ENCODE peak calls at places on chromosome 4, in six cellular contexts. V is upper lobe of left lung, N is uterus, Z is tibial nerve, P is heart left ventricle, G is testis. A is an unnamed sample.

GRCh38 chr4:74541611-74542177 is 96.8 kb downstream of the AREG start:
- DNase-seq in V (no peak), N (no peak), Z (no peak), P (no peak), G (peak; percentile 29), A (no peak)

GRCh38 chr4:6230827-6231662 is 30.7 kb upstream of the JAKMIP1 start:
- DNase-seq in V (peak; percentile 41), N (no peak), Z (no peak), P (no peak), G (peak; percentile 8), A (no peak)

GRCh38 chr4:89708903-89709361 is 128.0 kb downstream of the SNCA start:
- DNase-seq in V (no peak), N (no peak), Z (no peak), P (no peak), G (no peak), A (peak; percentile 56)

GRCh38 chr4:106366026-106366425 is 2.6 kb downstream of the GIMD1 start:
- DNase-seq in V (no peak), N (no peak), Z (no peak), P (no peak), G (no peak), A (no peak)

GRCh38 chr4:101981756-101982155 is 191.2 kb downstream of the BANK1 start:
- DNase-seq in V (no peak), N (no peak), Z (no peak), P (no peak), G (no peak), A (no peak)

GRCh38 chr4:148268835-148269234 is 173.4 kb downstream of the NR3C2 start:
- DNase-seq in V (no peak), N (no peak), Z (no peak), P (no peak), G (no peak), A (no peak)

GRCh38 chr4:75660491-75660890 is 12.7 kb downstream of the G3BP2 start:
- DNase-seq in V (no peak), N (no peak), Z (no peak), P (no peak), G (no peak), A (no peak)

GRCh38 chr4:45004326-45004725 is 278.0 kb upstream of the GNPDA2 start:
- DNase-seq in V (no peak), N (no peak), Z (no peak), P (no peak), G (no peak), A (no peak)

GRCh38 chr4:102543030-102543505 is 41.9 kb downstream of the NFKB1 start:
- DNase-seq in V (no peak), N (no peak), Z (no peak), P (no peak), G (no peak), A (no peak)

GRCh38 chr4:7783560-7783959 is 156.1 kb downstream of the AFAP1 start:
- DNase-seq in V (no peak), N (no peak), Z (no peak), P (no peak), G (no peak), A (no peak)

GRCh38 chr4:158571736-158572135 is 50.1 kb downstream of the RXFP1 start:
- DNase-seq in V (no peak), N (no peak), Z (no peak), P (no peak), G (no peak), A (no peak)

GRCh38 chr4:61239250-61239649 is 39.1 kb downstream of the ADGRL3 start:
- DNase-seq in V (no peak), N (no peak), Z (no peak), P (no peak), G (no peak), A (no peak)

GRCh38 chr4:128463006-128463405 is 175.4 kb upstream of the PGRMC2 start:
- DNase-seq in V (no peak), N (no peak), Z (no peak), P (no peak), G (no peak), A (no peak)

GRCh38 chr4:8241895-8242696 is 27.5 kb upstream of the HTRA3 start:
- DNase-seq in V (peak; percentile 95), N (peak; percentile 87), Z (peak; percentile 93), P (peak; percentile 88), G (peak; percentile 90), A (peak; percentile 92)

GRCh38 chr4:89752932-89753598 is 83.9 kb downstream of the SNCA start:
- DNase-seq in V (no peak), N (peak; percentile 70), Z (no peak), P (no peak), G (no peak), A (peak; percentile 94)

GRCh38 chr4:135249006-135249405 is 1047.4 kb upstream of the PABPC4L start:
- DNase-seq in V (no peak), N (no peak), Z (no peak), P (no peak), G (no peak), A (no peak)

GRCh38 chr4:2927016-2927695 is 36.0 kb downstream of the NOP14 start:
- DNase-seq in V (no peak), N (peak; percentile 14), Z (no peak), P (peak; percentile 20), G (no peak), A (no peak)

GRCh38 chr4:183760326-183760725 is 101.2 kb downstream of the TRAPPC11 start:
- DNase-seq in V (no peak), N (no peak), Z (no peak), P (no peak), G (no peak), A (no peak)

GRCh38 chr4:183758735-183759447 is 99.8 kb downstream of the TRAPPC11 start:
- DNase-seq in V (no peak), N (no peak), Z (no peak), P (no peak), G (no peak), A (no peak)

GRCh38 chr4:183757105-183757504 is 98.0 kb downstream of the TRAPPC11 start:
- DNase-seq in V (peak; percentile 31), N (no peak), Z (no peak), P (no peak), G (no peak), A (no peak)

GRCh38 chr4:183758006-183758734 is 99.1 kb downstream of the TRAPPC11 start:
- DNase-seq in V (peak; percentile 67), N (no peak), Z (peak; percentile 20), P (peak; percentile 73), G (peak; percentile 86), A (no peak)
- TF ChIP-seq CTCF in V (no peak), N (no peak), Z (no peak), P (peak; percentile 46), G (no peak), A (peak; percentile 36)

GRCh38 chr4:182807346-182807745 is 109.8 kb downstream of the DCTD start:
- DNase-seq in V (no peak), N (no peak), Z (no peak), P (no peak), G (no peak), A (no peak)
- H3K4me3 ChIP-seq in V (no peak overlapping the region), N (no peak overlapping the region), Z (peak overlapping the region; percentile 71), P (peak overlapping the region; percentile 67), G (no peak overlapping the region), A (peak overlapping the region; percentile 48)

DNA sequence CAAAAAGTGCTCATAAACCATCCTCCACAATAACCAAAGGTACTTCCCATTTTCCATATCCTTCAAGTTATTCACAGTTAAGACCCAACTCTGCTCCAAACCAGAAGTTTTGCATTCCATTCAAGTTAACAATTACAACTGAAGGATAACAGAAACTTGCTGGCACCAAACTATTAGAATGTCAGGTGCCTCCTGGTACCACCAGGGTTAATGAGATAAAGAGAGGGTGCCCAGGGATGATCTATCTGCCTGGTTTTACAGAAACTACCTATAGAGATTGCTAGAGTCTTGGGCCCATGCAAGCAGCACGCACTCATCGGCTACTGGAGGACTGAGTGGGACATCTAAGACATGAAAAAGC is 114.6 kb downstream of the RBM47 start:
- DNase-seq in V (no peak), N (no peak), Z (no peak), P (no peak), G (no peak), A (no peak)
- TF ChIP-seq CTCF in V (no peak), N (no peak), Z (no peak), P (no peak), G (no peak), A (no peak)

GRCh38 chr4:17597517-17597916 is 16.9 kb upstream of the MED28 start:
- DNase-seq in V (no peak), N (no peak), Z (no peak), P (no peak), G (no peak), A (no peak)

GRCh38 chr4:17599826-17600225 is 14.6 kb upstream of the MED28 start:
- DNase-seq in V (no peak), N (no peak), Z (no peak), P (no peak), G (no peak), A (no peak)

DNA sequence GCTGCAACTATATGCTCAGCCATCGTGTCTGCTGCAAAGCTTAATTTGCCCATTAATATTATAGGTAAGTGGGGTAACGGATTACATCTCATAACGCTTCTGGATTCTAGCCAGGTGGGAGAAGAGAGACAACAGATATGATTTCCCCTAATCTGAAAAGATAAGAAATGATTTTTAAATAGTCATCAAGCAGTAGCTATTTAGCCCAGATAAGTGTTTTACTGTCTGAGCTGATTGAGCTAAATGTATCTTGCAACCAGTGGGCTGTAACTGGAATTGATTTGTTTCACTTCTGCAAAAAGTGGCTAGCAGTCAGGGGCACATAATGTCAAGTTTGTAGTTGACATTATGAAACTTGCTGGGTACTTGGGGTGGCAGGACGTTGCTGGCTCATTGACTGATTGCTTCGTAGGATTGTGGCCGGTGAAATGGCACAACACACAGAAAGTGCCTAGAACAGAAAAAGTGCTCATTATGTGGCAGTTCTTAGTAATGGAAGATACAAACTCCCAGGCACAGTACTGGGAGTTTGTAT is 18.5 kb downstream of the LAP3 start:
- DNase-seq in V (no peak), N (no peak), Z (no peak), P (no peak), G (no peak), A (no peak)
- H3K4me3 ChIP-seq in V (no peak overlapping the region), N (no peak overlapping the region), Z (no peak overlapping the region), P (no peak overlapping the region), G (no peak overlapping the region), A (no peak overlapping the region)

GRCh38 chr4:78923459-78924312 is 15.6 kb downstream of the PAQR3 start:
- DNase-seq in V (no peak), N (no peak), Z (no peak), P (no peak), G (no peak), A (no peak)
- TF ChIP-seq CTCF in V (no peak), N (no peak), Z (no peak), P (no peak), G (no peak), A (no peak)